ENCODE peak calls at places on chromosome 17, in seven cellular contexts. F, S, Y, O, U, K and Q are unnamed samples.

GRCh38 chr17:56604691-56605090 is 11.2 kb downstream of the NOG start:
- DNase-seq in F (no peak), S (no peak), Y (no peak), O (no peak), U (no peak), K (peak), Q (no peak)

GRCh38 chr17:34673516-34673915 is 94.1 kb downstream of the TMEM132E start:
- DNase-seq in F (no peak), S (no peak), Y (no peak), O (no peak), U (no peak), K (no peak), Q (no peak)

GRCh38 chr17:71726320-71726719 is 394.5 kb upstream of the SOX9 start:
- DNase-seq in F (no peak), S (no peak), Y (no peak), O (no peak), U (no peak), K (no peak), Q (no peak)

GRCh38 chr17:37458805-37459204 is 30.9 kb upstream of the DUSP14 start:
- DNase-seq in F (no peak), S (no peak), Y (no peak), O (no peak), U (no peak), K (peak), Q (peak)

GRCh38 chr17:44376124-44376523 is 12.5 kb upstream of the FAM171A2 start:
- DNase-seq in F (no peak), S (no peak), Y (no peak), O (no peak), U (peak), K (no peak), Q (no peak)

GRCh38 chr17:40069751-40070643 is 7.2 kb downstream of the THRA start:
- DNase-seq in F (peak), S (no peak), Y (no peak), O (no peak), U (no peak), K (no peak), Q (no peak)

GRCh38 chr17:72175263-72175662 is 54.4 kb downstream of the SOX9 start:
- DNase-seq in F (peak), S (no peak), Y (no peak), O (no peak), U (no peak), K (no peak), Q (no peak)

GRCh38 chr17:15649861-15650391 is 30.4 kb upstream of the FBXW10B start:
- DNase-seq in F (peak), S (no peak), Y (no peak), O (no peak), U (no peak), K (peak), Q (peak)

GRCh38 chr17:73773702-73774101 is 129.5 kb upstream of the SDK2 start:
- DNase-seq in F (no peak), S (no peak), Y (no peak), O (no peak), U (no peak), K (peak), Q (no peak)

GRCh38 chr17:49907279-49907678 is 59.4 kb upstream of the TAC4 start:
- DNase-seq in F (no peak), S (no peak), Y (no peak), O (no peak), U (no peak), K (no peak), Q (no peak)

GRCh38 chr17:34370997-34371395 is 8.0 kb upstream of the CCL1 start:
- DNase-seq in F (no peak), S (no peak), Y (no peak), O (no peak), U (no peak), K (no peak), Q (peak)